ENCODE peak calls at places on chromosomes 2 and 18, in four cellular contexts. S, P, F and H are unnamed samples.
A peak's percentile ranks its signal among the peaks of the same experiment; 100 is the strongest.

GRCh38 chr2:101151141-101151858 is at the start of gene TBC1D8:
- DNase-seq in P (peak; percentile 89), F (peak; percentile 88), S (peak; percentile 92), H (peak; percentile 74)

GRCh38 chr18:22637787-22638186 is 220.1 kb upstream of the CTAGE1 start:
- DNase-seq in P (no peak), S (no peak), F (no peak), H (no peak)

GRCh38 chr2:192487636-192488035 is 292.9 kb upstream of the TMEFF2 start:
- DNase-seq in F (no peak), P (no peak), S (no peak), H (no peak)

GRCh38 chr2:232878855-232879617 is 9.0 kb downstream of the SNORC start:
- DNase-seq in F (no peak), P (no peak), S (no peak), H (peak; percentile 76)

GRCh38 chr2:235433860-235434259 is 60.0 kb upstream of the AGAP1 start:
- DNase-seq in S (peak; percentile 80), F (peak; percentile 43), P (no peak), H (peak; percentile 77)

GRCh38 chr2:16226942-16227664 is 286.8 kb downstream of the MYCN start:
- DNase-seq in P (peak; percentile 83), S (no peak), F (no peak), H (no peak)

GRCh38 chr2:190679813-190680591 is 31.1 kb downstream of the NAB1 start:
- DNase-seq in F (peak; percentile 39), P (peak; percentile 76), S (peak; percentile 20), H (peak; percentile 46)

GRCh38 chr2:74039611-74040010 is 54.9 kb downstream of the TET3 start:
- DNase-seq in F (no peak), P (no peak), S (no peak), H (no peak)

GRCh38 chr2:41947701-41948396 is 100.0 kb upstream of the PKDCC start:
- DNase-seq in F (no peak), P (peak; percentile 77), S (no peak), H (no peak)

GRCh38 chr2:12050381-12050780 is 303.9 kb downstream of the LPIN1 start:
- DNase-seq in P (no peak), F (no peak), S (no peak), H (no peak)

GRCh38 chr2:159710601-159711180 is 1.6 kb upstream of the MARCHF7 start:
- DNase-seq in S (no peak), F (no peak), P (no peak), H (no peak)

GRCh38 chr18:11676867-11677266 is 12.2 kb upstream of the GNAL start:
- DNase-seq in S (no peak), F (no peak), P (no peak), H (no peak)

GRCh38 chr2:64750001-64750816 is 96.5 kb upstream of the SERTAD2 start:
- DNase-seq in S (peak; percentile 69), F (peak; percentile 54), P (peak; percentile 52), H (peak; percentile 93)

GRCh38 chr18:69951182-69951581 is 3.5 kb upstream of the CD226 start:
- DNase-seq in F (no peak), P (no peak), S (no peak), H (no peak)

GRCh38 chr2:68577183-68577582 is 66.2 kb upstream of the PROKR1 start:
- DNase-seq in F (no peak), P (no peak), S (no peak), H (no peak)

GRCh38 chr18:53261241-53261640 is 921.2 kb downstream of the DCC start:
- DNase-seq in S (no peak), P (no peak), F (no peak), H (no peak)

GRCh38 chr2:157438907-157439791 is 4.7 kb downstream of the CYTIP start:
- DNase-seq in F (no peak), S (no peak), P (no peak), H (no peak)

GRCh38 chr2:98432145-98432544 is 12.5 kb upstream of the INPP4A start:
- DNase-seq in P (no peak), S (no peak), F (no peak), H (no peak)

GRCh38 chr2:99448556-99448955 is 41.3 kb downstream of the REV1 start:
- DNase-seq in F (no peak), P (no peak), S (no peak), H (no peak)

GRCh38 chr2:203105996-203106395 is 91.3 kb downstream of the NBEAL1 start:
- DNase-seq in F (no peak), P (no peak), S (no peak), H (no peak)

GRCh38 chr2:231545105-231545902 is 15.1 kb upstream of the NMUR1 start:
- DNase-seq in P (no peak), S (no peak), F (peak; percentile 64), H (peak; percentile 78)

GRCh38 chr2:152924722-152925121 is 206.3 kb downstream of the ARL6IP6 start:
- DNase-seq in S (peak; percentile 45), P (no peak), F (peak; percentile 70), H (peak; percentile 71)

GRCh38 chr2:69163109-69163508 is 150.1 kb downstream of the ANTXR1 start:
- DNase-seq in P (no peak), S (no peak), F (no peak), H (peak; percentile 48)

GRCh38 chr2:236178921-236179652 is 10.9 kb upstream of the GBX2 start:
- DNase-seq in F (no peak), S (no peak), P (peak; percentile 61), H (peak; percentile 70)

GRCh38 chr2:191296083-191297006 is 51.1 kb downstream of the MYO1B start:
- DNase-seq in P (no peak), F (no peak), S (no peak), H (no peak)

GRCh38 chr2:8357738-8358137 is 324.1 kb upstream of the ID2 start:
- DNase-seq in P (no peak), S (no peak), F (no peak), H (no peak)

GRCh38 chr18:61817086-61817485 is 75.7 kb downstream of the RNF152 start:
- DNase-seq in P (no peak), F (no peak), S (no peak), H (no peak)

GRCh38 chr2:131093066-131093842 is at the start of gene FAM168B:
- DNase-seq in P (peak; percentile 96), F (peak; percentile 86), S (peak; percentile 86), H (peak; percentile 97)

DNA sequence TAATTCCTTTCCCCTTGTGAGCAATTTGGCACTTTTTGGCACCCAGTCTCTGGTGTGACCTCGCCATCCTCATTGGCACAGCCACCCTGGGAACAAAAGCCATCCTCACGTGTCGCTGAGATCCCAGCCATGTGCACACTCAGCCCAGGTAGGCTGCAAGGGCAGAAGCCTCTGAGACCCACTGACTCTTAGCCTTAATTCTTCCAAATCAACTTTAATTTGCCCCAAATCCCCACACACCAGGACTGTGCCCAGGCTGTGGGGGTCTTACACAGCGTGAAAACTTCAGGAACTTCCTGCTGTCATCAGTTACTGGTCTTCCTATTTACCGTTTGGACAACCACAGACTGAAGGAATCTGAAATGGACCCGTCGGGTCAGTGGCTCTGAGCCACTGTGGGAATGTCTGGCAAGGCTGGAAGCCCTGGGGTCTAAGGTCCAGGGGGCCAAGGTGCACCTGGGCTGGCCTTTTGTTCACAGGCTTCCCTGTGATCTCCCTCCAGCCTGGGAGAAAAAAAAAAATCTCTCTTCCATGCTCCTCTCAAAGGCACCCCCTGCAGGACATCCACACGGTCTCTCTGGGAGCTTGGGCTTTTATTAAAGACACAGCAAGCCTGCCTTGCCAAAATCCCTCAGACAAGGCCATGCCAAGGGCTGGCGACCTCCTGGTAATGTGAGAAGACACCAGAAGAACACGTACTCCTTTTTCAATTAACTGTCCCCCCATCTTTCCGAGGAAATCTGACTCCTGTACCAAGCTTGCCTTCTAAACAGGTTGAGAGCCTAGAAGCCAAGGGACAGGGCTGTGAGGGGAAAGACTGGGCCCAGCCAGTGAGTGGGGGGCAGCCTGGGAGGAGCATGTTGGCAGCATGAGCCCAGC is 42.1 kb upstream of the LAPTM4A start:
- DNase-seq in F (no peak), S (peak; percentile 77), P (peak; percentile 81), H (no peak)
- TF ChIP-seq CTCF in F (no peak), S (peak; percentile 62), P (peak; percentile 58), H (no peak)

DNA sequence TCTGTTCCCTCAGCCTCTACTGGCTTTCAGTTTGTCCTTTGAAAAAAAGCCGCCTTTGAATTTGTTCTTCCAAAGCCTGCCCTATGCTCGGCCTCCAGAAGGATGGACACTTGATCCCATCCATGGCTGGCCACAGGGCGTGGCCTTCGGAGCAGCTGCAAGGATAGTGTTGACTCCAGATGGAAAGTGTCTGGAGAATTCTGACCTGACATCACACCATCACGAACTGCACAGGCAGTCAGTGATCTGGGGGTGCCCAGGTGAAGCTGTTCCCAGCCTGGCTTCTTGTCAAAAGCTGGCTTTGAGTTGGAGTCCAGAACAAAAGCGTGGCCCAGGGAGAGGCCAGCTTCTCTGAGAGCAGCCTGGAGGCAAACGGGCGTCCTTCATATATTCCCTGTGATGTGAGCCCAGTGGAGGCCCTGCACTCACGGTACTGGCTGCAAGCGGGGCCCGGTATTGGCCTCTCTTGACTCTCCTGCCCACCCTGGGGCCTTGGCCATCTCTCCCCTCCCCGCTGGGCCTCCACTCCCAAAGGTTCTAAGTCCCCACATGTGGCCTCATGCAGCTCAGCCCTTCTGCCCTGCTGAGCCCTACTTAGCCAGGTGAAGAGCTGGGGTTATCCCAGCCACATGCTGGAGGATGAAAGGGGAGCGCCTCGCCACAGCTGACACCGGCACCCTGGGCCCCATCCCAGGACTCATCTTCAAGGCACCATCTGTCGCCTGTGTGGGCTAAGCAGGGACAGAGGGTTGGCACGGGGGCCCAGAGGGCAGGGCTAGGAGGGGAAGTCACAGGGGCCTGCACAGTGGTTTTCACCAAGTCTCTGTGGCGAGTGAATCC is 20.4 kb upstream of the ATOH8 start:
- DNase-seq in S (no peak), F (no peak), P (no peak), H (no peak)
- H3K4me3 ChIP-seq in S (no peak overlapping the region), F (no peak overlapping the region), P (no peak overlapping the region), H (no peak overlapping the region)

DNA sequence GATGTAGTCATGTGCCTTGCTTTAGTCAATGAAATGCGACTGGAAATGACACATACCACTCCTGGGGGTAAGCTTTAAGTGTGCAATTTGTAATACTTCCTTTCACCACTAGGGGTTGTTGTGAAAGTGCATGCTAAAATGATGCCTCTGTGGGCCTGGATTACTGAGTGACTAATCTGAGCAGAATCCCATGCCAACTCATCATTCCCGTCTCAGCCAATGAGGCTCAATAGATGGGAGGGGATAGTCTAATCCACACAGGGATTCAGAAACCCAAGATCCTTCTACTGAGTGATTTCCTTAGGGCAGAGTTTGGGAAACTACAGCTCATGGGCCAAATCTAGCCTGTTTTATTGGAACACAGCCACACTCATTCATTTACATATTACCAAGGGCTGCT is 54.0 kb downstream of the HRH4 start:
- DNase-seq in F (no peak), P (peak; percentile 52), S (no peak), H (no peak)
- TF ChIP-seq CTCF in F (no peak), P (peak; percentile 64), S (peak; percentile 22), H (no peak)

DNA sequence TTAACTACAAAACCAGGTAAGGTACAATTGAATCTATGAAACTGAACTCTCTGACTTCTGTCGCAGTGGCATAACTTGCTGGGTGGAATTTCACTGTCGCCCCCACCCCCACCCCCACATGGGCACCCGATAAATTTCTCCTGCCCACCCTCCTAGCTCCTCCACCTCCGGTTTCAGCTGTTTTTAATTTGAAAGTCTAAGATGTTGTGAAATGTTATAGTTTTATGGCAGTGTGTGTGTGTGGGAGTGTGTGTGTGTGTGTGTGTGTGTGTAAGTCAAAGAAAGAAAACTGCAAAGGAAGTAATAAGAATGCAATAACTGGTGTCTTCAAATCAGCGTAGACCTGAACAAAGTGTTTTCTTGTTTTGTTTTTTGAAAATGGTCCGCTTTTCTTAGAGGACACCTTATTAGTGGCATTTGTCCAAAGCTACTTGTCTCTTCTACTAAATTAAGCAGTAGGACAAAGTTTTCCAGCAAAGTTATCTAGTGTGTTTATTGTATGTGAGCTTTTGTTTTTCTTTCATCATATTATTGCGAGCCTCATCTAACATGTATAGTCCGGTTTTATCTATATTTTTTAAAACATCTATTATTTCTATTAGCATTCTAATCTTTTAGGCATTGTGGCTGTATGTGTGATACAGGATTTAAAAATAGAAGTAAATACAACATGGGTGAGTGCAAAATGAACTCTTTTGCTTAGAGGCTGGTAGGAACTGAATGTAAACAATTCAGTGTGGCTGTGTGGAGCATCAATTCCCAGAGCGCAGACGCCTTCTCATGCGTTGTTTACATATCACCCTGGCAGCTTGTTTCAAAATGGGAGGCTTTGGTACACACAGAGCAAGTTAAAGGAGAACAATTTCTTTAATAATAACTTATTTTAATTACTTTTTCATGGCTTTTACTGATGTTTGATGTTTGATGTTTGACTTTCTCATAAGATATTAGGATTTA is 610 bp downstream of the DTNA start:
- DNase-seq in F (no peak), P (no peak), S (no peak), H (no peak)
- H3K4me3 ChIP-seq in F (no peak overlapping the region), P (peak overlapping the region; percentile 33), S (no peak overlapping the region), H (no peak overlapping the region)